ENCODE peak calls at places on chromosomes 13 and 19, in four cellular contexts. F is K562, J is GM12891, D is GM12878. H is an unnamed sample.
A peak's percentile ranks its signal among the peaks of the same experiment; 100 is the strongest.

GRCh38 chr19:6376512-6377193 is 920 bp upstream of the PSPN start:
- DNase-seq in D (no peak), F (no peak), J (no peak), H (no peak)

GRCh38 chr13:100887729-100888151 is 213.1 kb upstream of the TMTC4 start:
- DNase-seq in J (no peak), D (no peak), F (no peak), H (no peak)

GRCh38 chr13:102903659-102904407 is 58.0 kb downstream of the ERCC5 start:
- DNase-seq in J (no peak), D (no peak), F (peak; percentile 9), H (no peak)

GRCh38 chr19:46753420-46754155 is 7.3 kb upstream of the STRN4 start:
- DNase-seq in J (peak; percentile 73), F (peak; percentile 57), D (no peak), H (no peak)

GRCh38 chr19:13411899-13412298 is 94.4 kb downstream of the CACNA1A start:
- DNase-seq in F (no peak), D (no peak), J (no peak), H (no peak)

GRCh38 chr19:15948223-15949058 is at the start of gene OR10H4:
- DNase-seq in D (no peak), F (no peak), J (no peak), H (no peak)

GRCh38 chr13:30810261-30810701 is 74.9 kb downstream of the ALOX5AP start:
- DNase-seq in F (no peak), D (no peak), J (no peak), H (no peak)

GRCh38 chr13:112670864-112671263 is 19.0 kb upstream of the ATP11A start:
- DNase-seq in D (no peak), J (no peak), F (no peak), H (no peak)

GRCh38 chr19:56111601-56112312 is 9.3 kb downstream of the ZNF787 start:
- DNase-seq in J (no peak), F (no peak), D (no peak), H (peak; percentile 95)

GRCh38 chr13:22092791-22093545 is 422.1 kb downstream of the FGF9 start:
- DNase-seq in F (no peak), J (no peak), D (no peak), H (no peak)

GRCh38 chr13:72620874-72621273 is 106.6 kb downstream of the MZT1 start:
- DNase-seq in F (no peak), J (no peak), D (no peak), H (no peak)

GRCh38 chr19:46030861-46031550 is 8.2 kb upstream of the PGLYRP1 start:
- DNase-seq in F (no peak), D (no peak), J (no peak), H (no peak)

GRCh38 chr13:41352935-41353801 is 42.1 kb downstream of the NAA16 start:
- DNase-seq in J (peak; percentile 9), F (peak; percentile 21), D (peak; percentile 30), H (peak; percentile 36)

GRCh38 chr19:40754611-40755247 is 3.7 kb downstream of the SNRPA start:
- DNase-seq in F (no peak), D (no peak), J (no peak), H (no peak)

GRCh38 chr13:49082653-49083536 is 107.2 kb downstream of the FNDC3A start:
- DNase-seq in D (peak; percentile 48), J (no peak), F (no peak), H (no peak)

GRCh38 chr19:8608858-8609209 is 1.7 kb downstream of the ADAMTS10 start:
- DNase-seq in D (no peak), F (no peak), J (no peak), H (no peak)

GRCh38 chr13:110309661-110310524 is 2.8 kb downstream of the COL4A2 start:
- DNase-seq in J (no peak), D (no peak), F (no peak), H (no peak)

GRCh38 chr13:110310541-110311491 is 3.7 kb downstream of the COL4A2 start:
- DNase-seq in D (no peak), J (no peak), F (no peak), H (no peak)

GRCh38 chr13:110311721-110312668 is 4.9 kb downstream of the COL4A2 start:
- DNase-seq in F (no peak), D (no peak), J (no peak), H (no peak)

GRCh38 chr13:110314516-110315245 is 7.6 kb downstream of the COL4A2 start:
- DNase-seq in J (no peak), D (no peak), F (no peak), H (no peak)

GRCh38 chr13:110312669-110313031 is 5.6 kb downstream of the COL4A2 start:
- DNase-seq in D (no peak), F (no peak), J (no peak), H (no peak)
- TF ChIP-seq SPI1 in D (no peak), F (no peak), J (no peak), H (no peak)

GRCh38 chr19:43735957-43736356 is 18.8 kb downstream of the SMG9 start:
- DNase-seq in F (no peak), J (no peak), D (no peak), H (no peak)

GRCh38 chr19:43741075-43741840 is 13.5 kb downstream of the SMG9 start:
- DNase-seq in F (no peak), D (no peak), J (no peak), H (no peak)

GRCh38 chr19:43739419-43739818 is 15.3 kb downstream of the SMG9 start:
- DNase-seq in D (no peak), F (no peak), J (no peak), H (no peak)

GRCh38 chr19:43739836-43740235 is 14.9 kb downstream of the SMG9 start:
- DNase-seq in D (no peak), J (no peak), F (no peak), H (no peak)

GRCh38 chr19:43738780-43739211 is 16.0 kb downstream of the SMG9 start:
- DNase-seq in J (no peak), F (no peak), D (no peak), H (peak; percentile 13)
- TF ChIP-seq SPI1 in J (no peak), F (no peak), D (no peak), H (no peak)

GRCh38 chr19:48695743-48696352 is at the start of gene FUT2:
- DNase-seq in D (no peak), J (no peak), F (peak; percentile 56), H (no peak)
- TF ChIP-seq SPI1 in D (no peak), J (no peak), F (no peak), H (no peak)

DNA sequence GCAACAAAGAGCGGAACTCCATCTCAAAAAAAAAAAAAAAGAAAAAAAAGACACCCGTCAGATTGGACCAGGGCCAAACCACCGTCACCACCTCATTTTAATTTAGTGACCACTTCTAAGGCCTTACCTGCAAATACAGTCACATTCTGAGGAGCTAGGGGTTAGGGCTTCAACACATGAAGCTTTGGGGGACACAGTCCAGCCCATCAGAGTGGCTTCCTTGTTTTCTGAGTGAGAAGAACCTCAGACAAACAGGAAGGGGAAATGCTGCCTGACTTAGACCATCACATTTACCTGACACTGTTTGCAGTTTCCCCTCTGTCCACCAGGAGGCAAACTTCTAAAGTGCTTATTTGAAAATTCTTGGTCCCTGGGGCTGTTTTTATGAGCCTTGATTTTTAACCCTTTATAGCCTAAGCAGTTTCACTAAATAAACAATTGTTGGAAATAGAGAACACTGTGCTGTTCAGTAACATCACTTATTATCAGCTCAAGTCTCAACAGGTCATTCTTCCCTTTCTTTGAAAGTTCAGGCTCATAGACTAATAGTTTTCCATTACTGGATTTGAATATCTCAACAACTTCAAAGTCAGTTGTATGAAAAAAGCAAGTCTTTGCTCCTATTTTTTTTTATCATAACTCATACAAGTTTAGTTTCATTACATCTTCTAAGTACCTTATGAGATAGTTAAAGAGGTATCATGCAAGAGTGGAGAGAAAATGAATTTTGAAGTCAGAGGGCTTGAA is 74.9 kb upstream of the WASF3 start:
- DNase-seq in J (peak; percentile 62), D (peak; percentile 23), F (peak; percentile 68), H (peak; percentile 5)
- TF ChIP-seq SPI1 in J (peak; percentile 54), D (peak; percentile 55), F (peak; percentile 64), H (peak; percentile 85)

DNA sequence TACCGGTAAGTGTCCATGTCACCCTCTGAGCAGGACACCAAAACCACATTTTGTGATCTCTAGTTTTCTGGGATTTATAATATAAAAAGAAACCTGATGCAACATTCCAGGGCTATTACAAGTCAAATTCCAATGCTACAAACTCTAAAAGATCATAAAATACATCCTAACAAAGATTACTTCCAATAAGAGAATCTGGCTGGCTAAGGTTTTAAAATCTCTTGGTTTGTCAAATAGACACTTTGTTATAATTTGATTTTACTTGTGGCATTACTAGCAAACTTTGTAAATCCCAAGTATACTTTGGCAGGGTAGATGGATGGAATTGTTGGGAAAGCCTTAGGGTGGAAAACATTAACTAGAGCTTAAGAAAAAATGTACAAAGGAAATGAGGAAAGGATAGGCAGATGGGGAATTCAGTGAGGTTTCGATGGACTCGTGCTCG is 74.0 kb upstream of the POMP start:
- DNase-seq in D (no peak), J (no peak), F (no peak), H (no peak)
- TF ChIP-seq SPI1 in D (no peak), J (no peak), F (no peak), H (no peak)

DNA sequence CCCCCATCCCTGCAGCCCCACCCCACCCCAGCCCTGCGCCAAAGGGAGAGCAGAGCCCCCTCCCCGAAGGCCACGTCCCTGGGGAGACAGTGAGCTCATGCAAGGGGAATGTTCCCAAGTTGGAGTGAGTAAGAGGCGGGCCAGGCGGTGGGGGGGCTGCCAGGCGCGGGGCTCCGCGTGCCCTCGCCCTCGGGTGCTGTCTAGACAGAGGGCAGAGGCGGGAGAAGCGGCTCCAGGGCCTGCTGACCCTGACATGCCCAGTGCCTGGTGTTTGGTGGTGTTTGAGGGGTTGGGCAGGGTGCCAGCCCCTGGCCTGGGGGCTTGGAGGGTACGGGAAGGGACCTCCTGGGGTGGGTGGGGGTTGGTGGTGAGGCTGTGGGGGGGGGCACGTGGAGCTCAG is 1.0 kb downstream of the FSTL3 start:
- DNase-seq in D (no peak), J (no peak), F (no peak), H (no peak)
- TF ChIP-seq SPI1 in D (no peak), J (no peak), F (no peak), H (no peak)

GRCh38 chr19:39412867-39413268 is 399 bp downstream of the PLEKHG2 start:
- DNase-seq in F (no peak), J (no peak), D (no peak), H (no peak)

GRCh38 chr19:39412100-39412866 is at the start of gene PLEKHG2:
- DNase-seq in D (peak; percentile 99), F (peak; percentile 92), J (peak; percentile 96), H (peak; percentile 98)

GRCh38 chr19:39410620-39411005 is 1.9 kb upstream of the PLEKHG2 start:
- DNase-seq in D (no peak), F (no peak), J (no peak), H (no peak)

GRCh38 chr19:39411006-39411831 is 1.2 kb upstream of the PLEKHG2 start:
- DNase-seq in F (no peak), D (no peak), J (no peak), H (no peak)

DNA sequence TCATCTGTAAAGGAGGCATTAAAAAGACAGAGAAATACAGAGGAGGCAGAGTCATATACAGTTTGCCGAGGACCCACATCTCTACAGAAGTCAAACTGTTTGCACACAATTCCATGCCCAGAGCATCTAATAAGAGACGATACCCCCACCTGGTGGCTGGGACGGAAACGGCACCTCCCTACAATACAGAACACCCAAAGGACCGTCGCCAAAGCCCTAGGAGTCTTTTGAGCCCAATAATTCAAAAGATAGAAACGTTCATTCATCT is 703 bp upstream of the PLEKHG2 start:
- DNase-seq in D (peak; percentile 89), J (no peak), F (peak; percentile 45), H (peak; percentile 75)
- TF ChIP-seq SPI1 in D (no peak), J (no peak), F (no peak), H (no peak)